ENCODE peak calls at places on chromosome 18, in five cellular contexts. Z, J, B, E and Y are unnamed samples.

GRCh38 chr18:4412286-4412685 is 42.8 kb downstream of the DLGAP1 start:
- DNase-seq in Z (no peak), B (no peak), E (no peak), J (no peak), Y (no peak)

GRCh38 chr18:34158881-34159690 is 65.6 kb downstream of the NOL4 start:
- DNase-seq in B (peak), E (no peak), Z (peak), J (no peak), Y (peak)

GRCh38 chr18:10682368-10682714 is 156.5 kb downstream of the NAPG start:
- DNase-seq in J (no peak), Z (no peak), E (no peak), B (no peak), Y (no peak)

GRCh38 chr18:50424877-50425690 is 50.2 kb downstream of the SKA1 start:
- DNase-seq in Z (peak), B (peak), J (no peak), E (no peak), Y (peak)

GRCh38 chr18:24778810-24779418 is 318.5 kb downstream of the HRH4 start:
- DNase-seq in Z (no peak), E (no peak), J (no peak), B (no peak), Y (no peak)

GRCh38 chr18:46298511-46298910 is 194.3 kb downstream of the HAUS1 start:
- DNase-seq in B (no peak), Z (no peak), J (no peak), E (no peak), Y (no peak)

GRCh38 chr18:35041752-35042379 is 653 bp downstream of the MAPRE2 start:
- DNase-seq in E (peak), B (no peak), Z (no peak), J (no peak), Y (no peak)

GRCh38 chr18:61443311-61443710 is 110.1 kb downstream of the CDH20 start:
- DNase-seq in B (peak), Z (no peak), J (no peak), E (no peak), Y (no peak)

GRCh38 chr18:43125471-43125870 is 10.0 kb upstream of the RIT2 start:
- DNase-seq in J (no peak), Z (no peak), B (no peak), E (no peak), Y (no peak)